ENCODE peak calls at places on chromosome 2, in five cellular contexts. X is esophagus squamous epithelium, Y is colonic mucosa, V is astrocyte, A is spleen. H is an unnamed sample.

GRCh38 chr2:33673937-33674336 is 74.8 kb upstream of the FAM98A start:
- DNase-seq in X (no peak), Y (no peak), V (peak; percentile 9), A (no peak), H (no peak)

GRCh38 chr2:111227716-111228141 is 107.0 kb downstream of the BCL2L11 start:
- DNase-seq in X (no peak), Y (no peak), V (peak; percentile 86), A (no peak), H (no peak)

GRCh38 chr2:64362562-64363026 is 91.4 kb upstream of the LGALSL start:
- DNase-seq in X (no peak), Y (peak; percentile 52), V (no peak), A (no peak), H (peak; percentile 42)

GRCh38 chr2:38835015-38835601 is 40.6 kb downstream of the DHX57 start:
- DNase-seq in X (no peak), Y (no peak), V (no peak), A (no peak), H (peak; percentile 60)

GRCh38 chr2:53913721-53914120 is 54.0 kb upstream of the GPR75 start:
- DNase-seq in X (no peak), Y (no peak), V (peak; percentile 36), A (no peak), H (no peak)

GRCh38 chr2:3267869-3268704 is 109.5 kb downstream of the EIPR1 start:
- DNase-seq in X (no peak), Y (no peak), V (no peak), A (peak; percentile 56), H (no peak)

GRCh38 chr2:67625178-67625577 is 228.0 kb downstream of the ETAA1 start:
- DNase-seq in X (no peak), Y (no peak), V (no peak), A (no peak), H (no peak)

GRCh38 chr2:175432793-175433192 is 251.3 kb upstream of the ATP5MC3 start:
- DNase-seq in X (no peak), Y (no peak), V (no peak), A (no peak), H (no peak)

GRCh38 chr2:60899230-60899891 is 18.0 kb downstream of the REL start:
- DNase-seq in X (no peak), Y (no peak), V (no peak), A (no peak), H (no peak)

GRCh38 chr2:239188536-239188935 is 212.3 kb downstream of the HDAC4 start:
- DNase-seq in X (no peak), Y (no peak), V (no peak), A (peak; percentile 49), H (peak; percentile 8)

GRCh38 chr2:222603501-222603900 is 52.4 kb downstream of the FARSB start:
- DNase-seq in X (no peak), Y (no peak), V (no peak), A (no peak), H (no peak)
- H3K36me3 ChIP-seq in X (no peaks in the 10 kb centered on the region), Y (no peaks in the 10 kb centered on the region), V (peaks cover 9% of the 10 kb centered on the region), A (peaks cover 75% of the 10 kb centered on the region), H (no peaks in the 10 kb centered on the region)

DNA sequence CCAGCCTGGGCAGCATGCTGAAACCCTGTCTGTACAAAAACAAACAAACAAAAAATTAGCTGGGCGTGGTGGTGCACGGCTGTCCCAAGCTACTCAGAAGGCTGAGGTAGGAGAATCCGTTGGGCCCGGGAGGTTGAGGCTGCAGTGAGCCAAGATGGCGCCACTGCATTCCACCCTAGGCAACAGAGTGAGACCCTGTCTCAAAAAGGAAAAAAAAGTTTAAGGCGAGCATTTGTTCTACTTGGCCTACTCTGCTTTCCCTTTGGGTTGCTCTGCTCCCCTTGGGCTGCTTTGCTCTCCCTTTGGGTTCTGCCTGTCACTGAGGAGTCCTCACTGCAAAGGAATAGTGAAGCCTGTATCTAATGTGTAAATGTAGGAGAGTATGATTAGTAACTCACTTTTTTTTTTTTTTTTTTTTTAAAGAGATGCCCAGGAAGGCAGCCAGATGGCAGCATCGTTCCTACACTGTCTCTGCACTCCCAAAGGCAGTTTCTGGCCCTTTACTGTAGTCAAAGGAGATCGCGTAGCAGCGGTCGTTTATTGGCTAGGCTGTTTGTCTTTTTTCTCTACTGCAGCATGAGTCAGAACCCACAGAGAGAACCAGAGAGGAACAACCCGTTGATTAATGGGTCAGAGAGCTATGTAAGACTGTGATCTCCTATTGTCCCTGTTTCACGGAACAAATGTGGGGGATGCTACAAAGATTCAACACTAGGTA is 118.3 kb upstream of the CWC22 start:
- DNase-seq in X (no peak), Y (peak; percentile 31), V (peak; percentile 95), A (no peak), H (no peak)
- TF ChIP-seq CTCF in X (peak; percentile 56), Y (peak; percentile 50), V (peak; percentile 74), A (peak; percentile 37), H (peak; percentile 30)

DNA sequence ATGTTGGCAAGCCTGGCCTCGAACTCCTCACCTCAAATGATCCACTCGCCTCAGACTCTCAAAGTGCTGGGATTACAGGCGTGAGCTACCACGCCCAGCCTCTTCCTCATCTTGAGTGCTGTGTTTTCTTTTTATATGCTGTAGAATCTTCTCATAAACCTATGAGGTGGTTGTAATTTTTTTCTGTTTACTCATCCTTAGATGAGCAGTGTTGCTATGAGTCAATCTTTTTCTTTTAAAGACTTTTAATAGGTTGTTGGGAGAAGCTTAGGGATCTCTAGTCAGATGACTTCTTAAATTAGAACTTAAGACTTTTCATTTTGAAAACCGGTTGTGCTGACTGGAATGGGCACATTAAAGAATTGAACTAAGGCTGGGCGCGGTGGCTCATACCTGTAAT is 8.7 kb upstream of the AAK1 start:
- DNase-seq in X (peak; percentile 1), Y (no peak), V (peak; percentile 85), A (no peak), H (peak; percentile 33)
- H3K36me3 ChIP-seq in X (no peaks in the 10 kb centered on the region), Y (no peaks in the 10 kb centered on the region), V (no peaks in the 10 kb centered on the region), A (no peaks in the 10 kb centered on the region), H (no peaks in the 10 kb centered on the region)

DNA sequence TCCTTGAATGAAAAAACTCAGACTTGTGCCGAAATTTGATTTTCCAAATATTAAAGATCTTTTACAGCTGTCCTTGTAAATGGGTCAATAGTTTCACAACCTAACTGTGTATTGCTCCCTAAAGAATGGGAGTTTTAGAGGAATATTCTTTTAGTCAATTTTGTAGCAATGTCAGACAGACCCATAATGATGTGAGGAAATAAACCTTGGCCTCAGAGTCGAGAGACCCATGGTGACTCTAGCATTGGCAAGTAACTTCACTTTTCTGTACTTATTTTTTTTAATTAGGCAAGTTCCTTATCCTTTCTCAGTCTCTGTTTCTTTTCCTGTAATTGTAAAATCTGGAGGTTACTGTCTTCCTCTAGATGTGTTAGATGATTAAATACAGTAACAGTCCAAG is 466.9 kb downstream of the TNS1 start:
- DNase-seq in X (no peak), Y (no peak), V (no peak), A (no peak), H (no peak)
- TF ChIP-seq CTCF in X (no peak), Y (no peak), V (no peak), A (no peak), H (no peak)

DNA sequence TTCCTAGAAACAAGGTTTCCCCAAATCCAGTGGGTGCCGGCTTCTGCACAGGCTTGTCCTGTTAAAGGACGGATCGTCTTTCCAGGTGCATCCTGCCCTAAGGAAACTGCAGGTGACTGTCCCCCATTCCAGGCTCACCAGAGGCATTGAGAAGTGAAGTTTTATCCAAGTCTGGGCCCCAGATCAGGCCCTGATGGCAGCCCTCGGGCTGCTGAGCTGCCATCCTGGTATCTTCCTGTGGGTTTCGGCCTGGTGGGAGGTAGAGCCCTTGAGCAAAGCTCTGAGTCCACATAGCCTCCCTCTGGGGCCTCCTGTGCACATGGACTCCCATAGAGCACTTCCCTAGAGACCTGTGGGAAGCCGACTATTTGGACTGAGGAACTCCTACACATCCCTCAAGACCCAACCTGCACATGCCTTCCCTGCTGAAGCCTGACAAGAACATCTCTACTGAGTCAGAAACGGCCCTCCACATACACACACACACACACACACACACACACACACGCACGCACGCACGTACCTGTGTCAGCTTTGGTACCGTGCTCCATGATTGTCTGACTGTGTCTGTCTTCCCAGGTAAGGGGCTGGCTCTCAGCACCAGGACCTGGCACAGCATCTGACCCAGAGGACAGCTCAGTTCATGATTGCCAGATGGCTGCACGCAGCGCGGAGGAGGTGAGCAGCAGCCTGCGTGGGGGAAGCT is 16.4 kb downstream of the TNS1 start:
- DNase-seq in X (no peak), Y (no peak), V (no peak), A (peak; percentile 43), H (peak; percentile 6)
- H3K36me3 ChIP-seq in X (no peaks in the 10 kb centered on the region), Y (no peaks in the 10 kb centered on the region), V (no peaks in the 10 kb centered on the region), A (no peaks in the 10 kb centered on the region), H (no peaks in the 10 kb centered on the region)

GRCh38 chr2:235665656-235666239 is 171.9 kb downstream of the AGAP1 start:
- DNase-seq in X (no peak), Y (no peak), V (peak; percentile 33), A (no peak), H (no peak)
- TF ChIP-seq CTCF in X (no peak), Y (no peak), V (no peak), A (no peak), H (no peak)

GRCh38 chr2:69466728-69467127 is 29.5 kb upstream of the NFU1 start:
- DNase-seq in X (no peak), Y (no peak), V (peak; percentile 25), A (no peak), H (no peak)
- H3K36me3 ChIP-seq in X (no peaks in the 10 kb centered on the region), Y (no peaks in the 10 kb centered on the region), V (peaks cover 4% of the 10 kb centered on the region), A (peaks cover 29% of the 10 kb centered on the region), H (no peaks in the 10 kb centered on the region)